ENCODE peak calls at places on chromosomes 1 and 21, in four cellular contexts. W is fibroblast of pulmonary artery, J is choroid plexus epithelial cell, A is Peyer's patch. M is an unnamed sample.

GRCh38 chr1:36530791-36531190 is 48.1 kb upstream of the CSF3R start:
- DNase-seq in W (no peak), J (no peak), A (no peak), M (no peak)

GRCh38 chr1:16122916-16123315 is 33.0 kb downstream of the EPHA2 start:
- DNase-seq in W (peak; percentile 76), J (peak; percentile 95), A (peak; percentile 39), M (peak; percentile 97)

GRCh38 chr21:34080693-34081092 is 7.3 kb downstream of the MRPS6 start:
- DNase-seq in W (no peak), J (no peak), A (no peak), M (no peak)

GRCh38 chr1:26349196-26349885 is 4.6 kb downstream of the CRYBG2 start:
- DNase-seq in W (peak; percentile 34), J (peak; percentile 52), A (no peak), M (peak; percentile 91)

GRCh38 chr1:197915797-197916686 is 1.1 kb upstream of the LHX9 start:
- DNase-seq in W (peak; percentile 60), J (peak; percentile 36), A (peak; percentile 70), M (peak; percentile 61)

GRCh38 chr1:198167436-198167934 is 10.7 kb downstream of the NEK7 start:
- DNase-seq in W (peak; percentile 44), J (peak; percentile 59), A (no peak), M (peak; percentile 82)

GRCh38 chr1:208178091-208178529 is 66.1 kb downstream of the PLXNA2 start:
- DNase-seq in W (no peak), J (no peak), A (no peak), M (peak; percentile 22)

GRCh38 chr1:198694542-198694941 is 55.7 kb downstream of the PTPRC start:
- DNase-seq in W (no peak), J (no peak), A (no peak), M (no peak)

GRCh38 chr21:39567180-39567972 is 45.4 kb upstream of the B3GALT5 start:
- DNase-seq in W (no peak), J (no peak), A (no peak), M (no peak)

GRCh38 chr1:117014209-117014608 is 12.6 kb downstream of the CD101 start:
- DNase-seq in W (no peak), J (peak; percentile 22), A (no peak), M (peak; percentile 48)

GRCh38 chr1:245345191-245345884 is 190.6 kb downstream of the KIF26B start:
- DNase-seq in W (no peak), J (no peak), A (no peak), M (no peak)

GRCh38 chr1:182624582-182624981 is 20.4 kb upstream of the RGS16 start:
- DNase-seq in W (no peak), J (no peak), A (no peak), M (no peak)

GRCh38 chr21:33971492-33972013 is 55.9 kb upstream of the ATP5PO start:
- DNase-seq in W (no peak), J (peak; percentile 61), A (no peak), M (peak; percentile 89)

GRCh38 chr1:121408354-121408753 is 223.6 kb downstream of the SRGAP2C start:
- DNase-seq in W (no peak), J (no peak), A (no peak), M (no peak)

GRCh38 chr1:75600781-75601180 is 10.1 kb downstream of the SLC44A5 start:
- DNase-seq in W (peak; percentile 10), J (no peak), A (no peak), M (peak; percentile 50)

GRCh38 chr1:36081926-36082485 is 1.9 kb upstream of the TEKT2 start:
- DNase-seq in W (no peak), J (no peak), A (no peak), M (no peak)

GRCh38 chr1:66532214-66532613 is 1.7 kb upstream of the SGIP1 start:
- DNase-seq in W (no peak), J (no peak), A (no peak), M (no peak)

GRCh38 chr1:158454537-158454936 is 7.1 kb upstream of the OR10K1 start:
- DNase-seq in W (no peak), J (no peak), A (no peak), M (no peak)

GRCh38 chr1:195965036-195965435 is 643.2 kb downstream of the KCNT2 start:
- DNase-seq in W (no peak), J (peak; percentile 10), A (no peak), M (peak; percentile 48)

GRCh38 chr1:204996981-204997380 is 46.0 kb upstream of the CNTN2 start:
- DNase-seq in W (no peak), J (no peak), A (no peak), M (no peak)

GRCh38 chr1:59492500-59492899 is 195.6 kb downstream of the FGGY start:
- DNase-seq in W (no peak), J (no peak), A (no peak), M (no peak)

GRCh38 chr1:154842635-154843034 is 27.4 kb downstream of the KCNN3 start:
- DNase-seq in W (no peak), J (no peak), A (no peak), M (no peak)

GRCh38 chr1:28913786-28914227 is 562 bp upstream of the EPB41 start:
- DNase-seq in W (no peak), J (peak; percentile 2), A (no peak), M (no peak)

GRCh38 chr1:113980120-113980519 is 846 bp downstream of the OLFML3 start:
- DNase-seq in W (peak; percentile 59), J (no peak), A (peak; percentile 58), M (no peak)

GRCh38 chr1:59898927-59899326 is 27.6 kb downstream of the CYP2J2 start:
- DNase-seq in W (peak; percentile 33), J (peak; percentile 36), A (no peak), M (peak; percentile 17)

GRCh38 chr1:202210370-202210769 is 16.8 kb downstream of the LGR6 start:
- DNase-seq in W (peak; percentile 14), J (peak; percentile 48), A (no peak), M (peak; percentile 65)

GRCh38 chr1:47984175-47984789 is 12.9 kb downstream of the TRABD2B start:
- DNase-seq in W (no peak), J (no peak), A (no peak), M (no peak)

GRCh38 chr1:225827076-225827475 is 17.2 kb downstream of the EPHX1 start:
- DNase-seq in W (no peak), J (no peak), A (no peak), M (no peak)

GRCh38 chr1:29298175-29298720 is 61.9 kb downstream of the PTPRU start:
- DNase-seq in W (no peak), J (no peak), A (no peak), M (no peak)

GRCh38 chr1:1436634-1437032 is 1.1 kb downstream of the VWA1 start:
- DNase-seq in W (no peak), J (no peak), A (no peak), M (no peak)

GRCh38 chr1:1437033-1437903 is 1.8 kb downstream of the VWA1 start:
- DNase-seq in W (no peak), J (no peak), A (no peak), M (no peak)

GRCh38 chr1:1434812-1435093 is 737 bp upstream of the VWA1 start:
- DNase-seq in W (no peak), J (no peak), A (no peak), M (no peak)

GRCh38 chr1:1435094-1435903 is at the start of gene VWA1:
- DNase-seq in W (peak; percentile 65), J (peak; percentile 64), A (peak; percentile 81), M (peak; percentile 79)

DNA sequence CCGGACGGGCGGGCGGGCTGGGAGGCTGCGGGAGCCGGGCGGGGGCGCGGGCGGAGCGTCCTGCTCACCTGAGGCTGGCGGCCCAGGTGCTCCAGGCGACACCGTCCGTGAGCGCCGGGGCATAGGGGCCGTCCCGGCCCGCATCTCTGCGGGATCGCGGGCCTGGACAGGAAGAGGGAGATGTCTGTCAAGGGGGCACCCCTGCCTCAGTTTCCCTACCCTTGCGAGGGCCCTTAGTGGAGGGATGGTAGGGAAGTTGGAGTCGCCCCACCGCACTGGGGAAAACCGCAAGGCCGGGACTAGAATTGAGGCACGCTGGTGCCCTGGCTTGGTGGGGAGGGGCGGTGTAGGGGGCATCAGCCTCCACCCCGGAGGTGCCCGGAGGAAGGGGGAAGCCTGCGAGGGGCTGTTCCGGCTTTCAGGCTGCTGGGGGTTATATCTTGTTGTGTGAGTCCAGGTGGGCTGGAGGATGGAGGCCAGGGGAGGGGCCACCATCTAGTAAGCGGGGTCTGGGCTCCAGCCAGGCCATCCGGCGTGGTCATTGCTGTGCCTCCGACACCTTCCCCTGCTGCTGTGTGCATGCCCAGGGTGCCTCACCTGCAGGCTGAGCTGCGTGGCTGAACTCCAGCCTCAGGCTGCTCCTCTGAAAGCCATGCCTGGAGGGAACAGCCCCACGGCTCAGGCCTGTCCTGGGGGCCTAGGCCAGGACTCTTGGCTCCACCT is 582 bp downstream of the VWA1 start:
- DNase-seq in W (no peak), J (no peak), A (no peak), M (no peak)
- H3K4me3 ChIP-seq in W (peak overlapping the region; percentile 52), J (peak overlapping the region; percentile 49), A (peak overlapping the region; percentile 17), M (peak overlapping the region; percentile 56)

GRCh38 chr1:23979387-23980005 is 631 bp downstream of the SRSF10 start:
- DNase-seq in W (no peak), J (no peak), A (no peak), M (no peak)

GRCh38 chr1:23980006-23980724 is at the start of gene SRSF10:
- DNase-seq in W (peak; percentile 99), J (peak; percentile 99), A (peak; percentile 98), M (peak; percentile 99)

GRCh38 chr1:23977187-23977853 is 2.8 kb downstream of the SRSF10 start:
- DNase-seq in W (no peak), J (no peak), A (no peak), M (no peak)

GRCh38 chr1:23978825-23979224 is 1.3 kb downstream of the SRSF10 start:
- DNase-seq in W (no peak), J (no peak), A (no peak), M (no peak)

GRCh38 chr1:23977854-23978191 is 2.3 kb downstream of the SRSF10 start:
- DNase-seq in W (no peak), J (no peak), A (no peak), M (no peak)
- H3K4me3 ChIP-seq in W (peak overlapping the region; percentile 82), J (peak overlapping the region; percentile 100), A (no peak overlapping the region), M (peak overlapping the region; percentile 79)

DNA sequence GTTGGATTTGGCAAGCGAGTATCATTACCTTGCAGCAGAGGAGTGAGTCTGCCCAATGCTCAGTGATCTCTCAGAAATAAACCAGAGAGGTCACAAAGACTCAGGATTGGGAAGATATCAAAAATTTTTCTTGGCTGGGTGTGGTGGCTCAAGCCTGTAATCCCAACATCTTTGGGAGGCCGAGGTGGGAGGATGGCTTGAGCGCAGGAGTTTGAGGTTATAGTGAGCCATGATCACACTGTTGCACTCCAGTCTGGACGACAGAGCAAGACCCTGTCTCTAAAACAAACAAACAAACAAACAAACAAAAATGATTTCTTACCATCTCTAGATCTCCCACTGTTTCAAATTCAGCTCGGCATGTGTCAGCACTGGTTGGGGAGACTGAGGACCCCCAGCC is 13.3 kb upstream of the BECN2 start:
- DNase-seq in W (no peak), J (no peak), A (no peak), M (no peak)
- H3K4me3 ChIP-seq in W (no peak overlapping the region), J (no peak overlapping the region), A (no peak overlapping the region), M (no peak overlapping the region)

DNA sequence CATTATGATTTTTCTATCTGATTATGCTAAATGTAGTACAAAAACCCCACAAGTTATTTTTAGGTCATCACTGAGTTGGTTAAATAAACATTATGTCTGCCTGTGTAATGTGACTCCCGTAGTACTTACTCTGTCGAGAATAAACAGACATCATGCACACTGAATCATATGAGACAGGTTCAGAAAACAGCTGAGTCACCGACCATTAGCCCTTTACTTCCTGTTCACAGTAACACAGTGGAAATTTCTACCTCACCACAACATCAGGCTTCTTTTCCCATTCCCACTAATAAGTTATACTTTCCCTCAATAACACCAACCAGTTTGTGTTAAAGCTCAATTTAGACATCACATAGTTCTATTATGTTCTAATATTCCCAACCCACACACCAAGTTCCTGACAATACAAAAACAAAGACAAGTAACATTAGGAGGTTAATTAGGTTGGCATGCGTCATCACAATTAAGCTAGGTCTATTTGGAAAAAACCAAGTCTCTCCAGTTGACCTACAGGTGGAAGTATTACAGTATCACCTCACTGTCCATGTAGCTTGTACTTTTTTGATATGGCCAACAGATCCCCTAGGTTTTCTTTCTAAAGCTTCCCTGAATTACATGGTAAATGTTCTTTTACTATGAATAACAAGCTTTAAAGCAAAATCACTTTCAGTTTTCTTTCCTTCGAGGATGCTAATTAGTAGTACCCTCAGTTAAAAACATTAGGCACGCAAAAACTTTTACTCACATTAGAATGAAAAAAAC is 154.2 kb downstream of the EIF4G3 start:
- DNase-seq in W (peak; percentile 99), J (peak; percentile 99), A (no peak), M (peak; percentile 97)
- H3K4me3 ChIP-seq in W (peak overlapping the region; percentile 4), J (no peak overlapping the region), A (no peak overlapping the region), M (no peak overlapping the region)

M was measured in epithelial cell of esophagus.